ENCODE peak calls at places on chromosomes 3 and 15, in six cellular contexts. N is upper lobe of left lung, Z is transverse colon, O is sigmoid colon, B is stomach, L is H1. I is an unnamed sample.

GRCh38 chr15:74906193-74906449 is 530 bp downstream of the FAM219B start:
- DNase-seq in N (peak; percentile 51), Z (peak; percentile 36), O (peak; percentile 71), B (peak; percentile 31), L (no peak), I (peak; percentile 71)

GRCh38 chr3:185827595-185828344 is 2.9 kb upstream of the IGF2BP2 start:
- DNase-seq in N (no peak), Z (no peak), O (no peak), B (no peak), L (no peak), I (no peak)

GRCh38 chr15:52295421-52295991 is at the start of gene MYO5C:
- DNase-seq in N (peak; percentile 92), Z (peak; percentile 91), O (peak; percentile 77), B (peak; percentile 95), L (peak; percentile 57), I (peak; percentile 88)

GRCh38 chr3:157061271-157061670 is 98.7 kb downstream of the CCNL1 start:
- DNase-seq in N (no peak), Z (no peak), O (no peak), B (no peak), L (no peak), I (no peak)

GRCh38 chr3:149744151-149744550 is 8.1 kb downstream of the COMMD2 start:
- DNase-seq in N (no peak), Z (no peak), O (no peak), B (no peak), L (no peak), I (no peak)

GRCh38 chr3:54628888-54629368 is 298.9 kb downstream of the LRTM1 start:
- DNase-seq in N (no peak), Z (no peak), O (no peak), B (no peak), L (no peak), I (no peak)

GRCh38 chr15:74055804-74056203 is 26.5 kb downstream of the GOLGA6A start:
- DNase-seq in N (peak; percentile 2), Z (no peak), O (no peak), B (no peak), L (no peak), I (peak; percentile 18)

GRCh38 chr15:62928996-62929350 is 113.6 kb upstream of the TPM1 start:
- DNase-seq in N (no peak), Z (no peak), O (no peak), B (no peak), L (no peak), I (no peak)

GRCh38 chr3:59968510-59968909 is 918.7 kb upstream of the CFAP20DC start:
- DNase-seq in N (no peak), Z (no peak), O (no peak), B (no peak), L (no peak), I (no peak)

GRCh38 chr15:99592135-99592845 is 26.5 kb downstream of the MEF2A start:
- DNase-seq in N (no peak), Z (no peak), O (no peak), B (no peak), L (no peak), I (no peak)

GRCh38 chr3:146148468-146148931 is 12.5 kb downstream of the PLOD2 start:
- DNase-seq in N (no peak), Z (no peak), O (no peak), B (no peak), L (no peak), I (no peak)

GRCh38 chr3:5349343-5349742 is 161.8 kb downstream of the EDEM1 start:
- DNase-seq in N (no peak), Z (no peak), O (no peak), B (no peak), L (no peak), I (no peak)

GRCh38 chr15:88120021-88120420 is 136.5 kb downstream of the NTRK3 start:
- DNase-seq in N (no peak), Z (no peak), O (no peak), B (no peak), L (no peak), I (no peak)

GRCh38 chr3:49601358-49602048 is 47.2 kb downstream of the BSN start:
- DNase-seq in N (no peak), Z (no peak), O (no peak), B (no peak), L (no peak), I (no peak)

GRCh38 chr3:188434594-188434993 is 280.6 kb downstream of the LPP start:
- DNase-seq in N (no peak), Z (no peak), O (no peak), B (no peak), L (no peak), I (no peak)

GRCh38 chr3:111315911-111316310 is 226.1 kb upstream of the CD96 start:
- DNase-seq in N (no peak), Z (no peak), O (no peak), B (no peak), L (no peak), I (no peak)

GRCh38 chr3:11220230-11220629 is 52.0 kb upstream of the ATG7 start:
- DNase-seq in N (no peak), Z (no peak), O (no peak), B (no peak), L (no peak), I (no peak)

GRCh38 chr3:98532709-98533571 is 1.2 kb downstream of the GPR15 start:
- DNase-seq in N (no peak), Z (no peak), O (no peak), B (no peak), L (no peak), I (no peak)

GRCh38 chr3:36832406-36832805 is 68.1 kb upstream of the DCLK3 start:
- DNase-seq in N (no peak), Z (no peak), O (no peak), B (no peak), L (no peak), I (no peak)

GRCh38 chr3:139202226-139202958 is 141.4 kb upstream of the MRPS22 start:
- DNase-seq in N (no peak), Z (peak; percentile 75), O (no peak), B (no peak), L (peak; percentile 21), I (no peak)

GRCh38 chr15:93477188-93477587 is 388.2 kb upstream of the RGMA start:
- DNase-seq in N (no peak), Z (no peak), O (no peak), B (no peak), L (peak; percentile 95), I (no peak)

GRCh38 chr3:25473246-25473645 is 45.2 kb downstream of the RARB start:
- DNase-seq in N (no peak), Z (no peak), O (peak; percentile 69), B (no peak), L (no peak), I (no peak)

GRCh38 chr3:155664922-155665695 is 79.8 kb downstream of the PLCH1 start:
- DNase-seq in N (peak; percentile 63), Z (peak; percentile 52), O (peak; percentile 89), B (peak; percentile 54), L (no peak), I (no peak)

DNA sequence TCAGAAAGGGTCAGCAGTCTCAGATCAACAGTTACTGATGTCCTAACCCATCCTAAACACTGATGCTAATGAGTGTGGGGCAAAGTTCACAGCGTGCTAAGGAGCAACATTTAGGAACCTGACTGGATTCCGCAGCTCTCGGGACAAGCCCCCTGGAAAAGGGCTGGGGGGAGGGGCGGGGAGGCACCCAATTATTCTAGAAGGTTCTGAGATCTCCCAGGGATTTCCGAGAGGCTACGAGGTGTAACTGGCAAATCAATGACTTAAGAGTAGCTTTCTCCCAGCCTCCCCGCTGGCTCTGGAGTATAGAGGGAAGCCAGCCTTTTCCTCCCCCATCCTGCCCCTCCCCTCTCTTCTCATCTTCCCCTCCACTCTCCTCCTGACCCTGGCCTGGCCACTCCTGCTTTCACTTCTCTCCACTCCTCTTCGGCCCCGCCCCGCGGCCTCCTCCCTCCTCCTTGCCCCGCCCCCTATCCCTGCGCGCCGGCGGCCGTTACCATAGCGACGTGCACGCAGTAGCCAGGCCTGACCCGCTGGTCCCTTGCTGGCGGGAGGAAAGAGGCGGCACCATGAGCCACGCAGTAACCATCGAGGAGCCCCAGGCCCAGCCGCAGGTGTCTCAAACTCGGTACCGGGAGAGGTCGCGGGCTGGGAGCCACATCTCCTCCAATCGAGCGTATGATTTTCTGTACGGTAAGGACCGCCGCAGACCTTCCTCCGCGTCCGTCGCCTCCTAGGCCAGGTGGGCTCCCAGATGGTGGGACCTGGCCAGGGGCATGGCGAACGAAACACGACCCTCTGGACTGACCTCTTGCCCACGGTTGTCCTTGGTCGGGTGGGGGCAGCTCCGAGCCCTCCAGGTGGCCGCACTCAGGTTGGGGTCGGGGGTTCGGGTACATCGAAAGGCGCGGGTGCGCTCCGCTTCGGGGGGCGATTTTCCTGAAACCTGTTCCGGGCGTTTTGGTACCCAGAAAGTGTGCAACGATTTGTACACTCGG is at the start of gene CFAP91:
- DNase-seq in N (peak; percentile 99), Z (peak; percentile 98), O (peak; percentile 99), B (peak; percentile 98), L (peak; percentile 87), I (peak; percentile 98)
- TF ChIP-seq POLR2AphosphoS5 in N (no peak), Z (no peak), O (peak; percentile 36), B (peak; percentile 68), L (peak; percentile 15), I (no peak)

DNA sequence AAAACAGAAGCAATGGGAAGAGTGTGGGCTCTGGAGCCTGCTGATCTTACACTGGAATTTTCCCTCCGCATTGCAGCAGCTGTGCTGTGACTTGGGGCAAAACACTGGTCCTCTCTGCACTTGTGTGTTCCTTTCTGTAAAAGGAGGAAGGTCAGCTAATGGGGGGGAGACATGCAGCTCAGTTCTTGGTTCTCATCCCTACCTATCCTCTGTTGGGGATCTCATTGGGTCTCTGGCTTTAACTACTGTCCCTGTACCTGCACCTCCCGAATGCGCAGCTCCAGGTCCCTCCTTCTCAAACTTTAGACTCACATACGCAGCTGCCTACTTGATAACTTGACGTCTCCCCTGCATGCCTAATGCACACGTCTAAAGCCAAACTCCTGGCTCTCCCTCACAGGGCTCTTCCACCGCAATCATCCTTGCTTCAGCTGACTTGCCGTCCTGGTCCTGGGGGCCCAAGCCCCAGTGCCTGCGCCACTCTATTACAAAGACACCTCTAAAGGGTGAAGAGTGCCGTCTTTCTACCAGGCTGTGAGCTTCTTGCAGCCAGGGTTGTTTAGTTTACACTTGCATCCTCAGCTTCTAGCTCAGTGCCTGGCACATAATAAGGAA is 5.9 kb upstream of the TMEM44 start:
- DNase-seq in N (no peak), Z (no peak), O (peak; percentile 21), B (no peak), L (no peak), I (no peak)
- TF ChIP-seq POLR2A in N (no peak), Z (no peak), O (no peak), B (no peak), L (no peak), I (no peak)

GRCh38 chr15:58178668-58179067 is 40.5 kb downstream of the AQP9 start:
- DNase-seq in N (no peak), Z (no peak), O (no peak), B (no peak), L (no peak), I (no peak)

GRCh38 chr15:58175955-58176354 is 37.8 kb downstream of the AQP9 start:
- DNase-seq in N (no peak), Z (no peak), O (no peak), B (no peak), L (no peak), I (no peak)

GRCh38 chr15:58179741-58180381 is 41.7 kb downstream of the AQP9 start:
- DNase-seq in N (no peak), Z (no peak), O (no peak), B (no peak), L (no peak), I (no peak)

GRCh38 chr15:58182460-58183163 is 44.4 kb downstream of the AQP9 start:
- DNase-seq in N (peak; percentile 36), Z (peak; percentile 14), O (no peak), B (peak; percentile 31), L (peak; percentile 36), I (no peak)

GRCh38 chr15:58179206-58179605 is 41.0 kb downstream of the AQP9 start:
- DNase-seq in N (no peak), Z (no peak), O (no peak), B (no peak), L (no peak), I (no peak)
- TF ChIP-seq EP300 in N (no peak), Z (no peak), O (no peak), B (no peak), L (no peak), I (no peak)

GRCh38 chr3:52216585-52217408 is 8.6 kb downstream of the TLR9 start:
- DNase-seq in N (peak; percentile 87), Z (peak; percentile 89), O (no peak), B (peak; percentile 97), L (no peak), I (peak; percentile 86)
- TF ChIP-seq POLR2AphosphoS5 in N (peak; percentile 83), Z (peak; percentile 82), O (peak; percentile 56), B (peak; percentile 88), L (no peak), I (peak; percentile 55)